ENCODE peak calls at places on chromosomes 3 and 15, in eight cellular contexts. Y, X, B, V, E, O, W and N are unnamed samples.

GRCh38 chr3:31241533-31241932 is 291.2 kb upstream of the STT3B start:
- DNase-seq in B (no peak), E (no peak), V (no peak), O (no peak), Y (no peak), W (no peak), X (no peak), N (no peak)

GRCh38 chr3:69806735-69807438 is 67.6 kb downstream of the MITF start:
- DNase-seq in E (no peak), X (no peak), B (no peak), W (no peak), O (no peak), V (no peak), Y (no peak), N (no peak)

GRCh38 chr15:77415450-77416448 is 4.2 kb downstream of the PEAK1 start:
- DNase-seq in B (no peak), V (no peak), X (no peak), O (no peak), W (no peak), Y (no peak), E (peak), N (no peak)

GRCh38 chr15:39629376-39629775 is 48.5 kb downstream of the THBS1 start:
- DNase-seq in X (no peak), Y (no peak), E (no peak), B (no peak), O (peak), W (no peak), V (no peak), N (peak)

GRCh38 chr15:70625438-70625837 is 137.9 kb downstream of the UACA start:
- DNase-seq in O (no peak), Y (no peak), X (no peak), B (no peak), W (no peak), V (no peak), E (no peak), N (no peak)

GRCh38 chr3:185200639-185201038 is 47.8 kb upstream of the C3orf70 start:
- DNase-seq in X (no peak), B (no peak), W (no peak), Y (no peak), O (no peak), V (no peak), E (no peak), N (no peak)

GRCh38 chr15:25694238-25694584 is 168.9 kb downstream of the ATP10A start:
- DNase-seq in V (peak), E (peak), Y (no peak), W (no peak), O (no peak), X (no peak), B (no peak), N (no peak)

GRCh38 chr3:126880898-126881297 is 102.0 kb upstream of the PLXNA1 start:
- DNase-seq in W (no peak), B (no peak), X (no peak), V (no peak), Y (no peak), O (no peak), E (peak), N (no peak)

GRCh38 chr15:49045691-49046112 is 544 bp downstream of the SECISBP2L start:
- DNase-seq in O (peak), Y (no peak), V (no peak), X (no peak), E (no peak), W (no peak), B (peak), N (no peak)

GRCh38 chr15:85570331-85570730 is 189.9 kb downstream of the AKAP13 start:
- DNase-seq in E (no peak), Y (no peak), B (no peak), X (no peak), V (no peak), W (no peak), O (no peak), N (no peak)

GRCh38 chr3:37609711-37610110 is 252.0 kb upstream of the CTDSPL start:
- DNase-seq in V (no peak), B (no peak), E (no peak), X (peak), O (no peak), Y (no peak), W (no peak), N (no peak)

GRCh38 chr3:4943553-4943952 is 35.7 kb upstream of the BHLHE40 start:
- DNase-seq in X (no peak), Y (no peak), W (no peak), B (peak), V (no peak), E (no peak), O (no peak), N (no peak)

GRCh38 chr3:114020907-114021306 is 35.4 kb downstream of the CCDC191 start:
- DNase-seq in Y (no peak), W (no peak), O (no peak), B (no peak), V (no peak), E (no peak), X (no peak), N (no peak)

GRCh38 chr3:170536712-170537111 is 49.2 kb downstream of the SLC7A14 start:
- DNase-seq in Y (no peak), V (no peak), B (no peak), W (no peak), E (no peak), X (no peak), O (no peak), N (no peak)

GRCh38 chr3:127615631-127616305 is 13.2 kb upstream of the PODXL2 start:
- DNase-seq in X (no peak), Y (no peak), W (no peak), E (no peak), O (no peak), V (no peak), B (no peak), N (no peak)

GRCh38 chr15:29081781-29082180 is 187.8 kb downstream of the NSMCE3 start:
- DNase-seq in W (no peak), E (peak), V (no peak), B (no peak), Y (no peak), O (no peak), X (no peak), N (no peak)

GRCh38 chr3:49673715-49674490 is at the start of gene APEH:
- DNase-seq in W (peak), E (peak), O (peak), X (peak), V (peak), Y (peak), B (peak), N (peak)

GRCh38 chr15:60704129-60704528 is 225.2 kb upstream of the ICE2 start:
- DNase-seq in E (no peak), O (no peak), W (no peak), X (no peak), Y (no peak), B (no peak), V (no peak), N (peak)

GRCh38 chr3:56758539-56758981 is 43.2 kb downstream of the ARHGEF3 start:
- DNase-seq in Y (peak), O (peak), B (peak), V (no peak), E (no peak), W (no peak), X (no peak), N (no peak)

DNA sequence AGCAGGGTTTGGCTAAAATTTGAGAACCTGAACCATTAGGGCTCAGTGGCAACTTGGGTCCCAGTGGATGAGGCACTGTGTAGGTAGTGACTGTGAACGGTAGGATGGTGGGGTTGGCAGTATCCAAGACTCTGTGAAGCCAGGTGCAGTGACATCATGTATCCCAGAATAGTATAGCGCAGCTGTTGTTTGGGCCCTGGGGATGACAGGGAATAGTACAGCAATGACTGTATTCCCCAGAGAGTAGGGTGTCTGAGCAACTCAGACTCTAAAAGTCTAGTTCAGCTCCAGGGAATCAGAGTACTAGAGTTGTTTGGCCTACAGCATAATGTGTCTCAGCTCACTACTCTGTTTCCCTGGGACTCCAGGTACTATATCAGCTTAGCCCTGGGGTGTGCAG is 20.7 kb upstream of the PPP2R3A start:
- DNase-seq in B (no peak), W (no peak), X (no peak), O (no peak), E (no peak), V (no peak), Y (no peak), N (no peak)
- TF ChIP-seq EP300 in B (no peak), W (no peak), X (no peak), O (no peak), E (no peak), V (no peak), Y (no peak), N (no peak)

DNA sequence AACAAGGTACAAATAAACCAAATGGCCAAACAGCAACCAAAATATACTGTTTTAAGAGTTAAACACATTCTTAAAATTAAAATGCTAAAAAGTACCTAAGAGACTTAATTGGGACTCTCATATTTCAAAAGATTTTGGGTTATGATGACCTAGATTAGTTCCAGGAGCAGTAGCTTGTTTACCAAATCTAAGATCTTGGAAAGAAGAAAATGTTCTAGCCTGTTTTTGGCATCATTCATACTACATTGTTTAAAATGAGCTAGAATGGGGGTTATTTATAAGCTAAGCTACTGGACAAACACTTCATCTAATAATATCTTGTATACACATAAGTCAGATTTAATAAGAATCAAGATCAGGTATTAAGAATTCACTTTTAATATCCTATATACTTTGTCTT is 22.8 kb downstream of the ATOSA start:
- DNase-seq in Y (no peak), W (no peak), O (no peak), E (no peak), B (no peak), V (no peak), X (no peak), N (no peak)
- TF ChIP-seq POLR2A in Y (no peak), W (no peak), O (no peak), E (no peak), B (no peak), V (no peak), X (no peak), N (no peak)

GRCh38 chr15:41937568-41937923 is 34.8 kb downstream of the EHD4 start:
- DNase-seq in V (no peak), X (no peak), Y (no peak), W (no peak), O (no peak), B (no peak), E (no peak), N (no peak)

GRCh38 chr15:41936649-41937567 is 35.4 kb downstream of the EHD4 start:
- DNase-seq in O (peak), Y (peak), X (no peak), W (no peak), E (peak), V (no peak), B (no peak), N (peak)

GRCh38 chr15:41934843-41935242 is 37.5 kb downstream of the EHD4 start:
- DNase-seq in Y (peak), V (peak), W (no peak), E (no peak), B (no peak), X (no peak), O (peak), N (peak)

GRCh38 chr15:41935566-41936020 is 36.8 kb downstream of the EHD4 start:
- DNase-seq in O (no peak), E (peak), B (no peak), Y (no peak), W (no peak), X (no peak), V (peak), N (no peak)

GRCh38 chr15:41936155-41936554 is 36.2 kb downstream of the EHD4 start:
- DNase-seq in E (peak), Y (no peak), O (no peak), B (no peak), W (no peak), V (peak), X (no peak), N (no peak)
- TF ChIP-seq EP300 in E (no peak), Y (no peak), O (no peak), B (no peak), W (no peak), V (no peak), X (no peak), N (no peak)

GRCh38 chr15:99016680-99017321 is 9.2 kb upstream of the PGPEP1L start:
- DNase-seq in Y (no peak), X (peak), V (no peak), O (no peak), B (peak), W (no peak), E (no peak), N (no peak)

GRCh38 chr15:99017322-99017701 is 9.7 kb upstream of the PGPEP1L start:
- DNase-seq in B (no peak), Y (no peak), X (peak), V (no peak), W (no peak), E (no peak), O (no peak), N (no peak)

GRCh38 chr15:99015677-99016568 is 8.3 kb upstream of the PGPEP1L start:
- DNase-seq in E (no peak), B (no peak), Y (peak), W (no peak), X (no peak), O (peak), V (no peak), N (no peak)

GRCh38 chr15:99010743-99011142 is 3.2 kb upstream of the PGPEP1L start:
- DNase-seq in O (no peak), V (no peak), B (no peak), Y (no peak), E (no peak), W (no peak), X (no peak), N (no peak)

DNA sequence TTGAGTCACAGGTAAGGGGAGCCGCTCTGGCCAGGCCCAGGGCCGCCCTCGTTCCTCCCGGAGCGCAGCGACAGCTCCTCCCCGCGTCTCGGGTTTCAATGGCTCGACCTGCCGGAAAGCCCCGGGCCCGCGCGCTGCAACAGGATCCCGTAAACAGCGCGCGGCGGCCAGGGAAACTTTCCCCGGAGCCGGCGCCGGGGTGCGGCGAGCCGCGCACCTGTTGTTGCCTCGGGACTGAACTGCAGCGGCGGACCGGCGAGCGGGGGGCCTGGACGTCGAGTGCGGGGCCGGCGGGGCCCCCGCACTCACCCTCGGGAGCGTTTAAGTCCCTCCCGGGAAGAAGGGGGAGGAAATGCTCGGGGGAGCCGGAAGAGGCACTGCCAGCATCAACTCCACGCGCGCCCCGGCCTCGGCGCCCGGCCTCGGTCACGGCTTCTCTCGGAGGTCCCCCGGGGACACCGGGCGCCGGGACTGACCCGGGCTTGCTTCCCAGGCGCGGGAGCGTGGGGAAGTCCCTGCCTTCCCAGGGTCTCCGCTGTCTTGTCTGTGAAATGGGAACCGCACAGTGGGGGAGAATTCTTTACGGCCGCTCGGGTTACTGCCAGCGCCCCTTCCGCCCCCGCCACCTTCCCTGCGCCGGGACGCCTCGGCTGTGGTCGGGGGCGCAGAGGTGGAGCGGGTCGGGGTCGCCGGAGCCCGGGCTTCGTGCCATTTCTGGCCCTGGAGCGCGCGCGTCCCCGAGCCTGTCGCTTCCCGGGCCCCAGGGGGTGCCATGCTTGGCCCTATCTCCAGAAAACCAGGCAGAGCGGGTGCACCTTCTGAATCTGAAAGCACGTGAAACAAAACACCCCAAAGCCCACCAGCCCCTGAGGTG is 7.4 kb upstream of the PGPEP1L start:
- DNase-seq in B (peak), W (no peak), E (no peak), X (peak), Y (peak), O (peak), V (peak), N (peak)
- TF ChIP-seq POLR2A in B (no peak), W (no peak), E (no peak), X (no peak), Y (no peak), O (no peak), V (no peak), N (no peak)